ENCODE peak calls at places on chromosomes 12 and 14, in four cellular contexts. S is K562, I is SK-N-SH, W is GM12892. U is an unnamed sample.

GRCh38 chr14:66746316-66747006 is 238.5 kb downstream of the GPHN start:
- DNase-seq in S (peak; percentile 9), I (peak; percentile 31), W (no peak), U (no peak)

GRCh38 chr14:99757331-99758070 is 35.7 kb upstream of the EML1 start:
- DNase-seq in S (no peak), I (no peak), W (no peak), U (no peak)

GRCh38 chr12:119613319-119613936 is 19.9 kb downstream of the TMEM233 start:
- DNase-seq in S (no peak), I (no peak), W (no peak), U (no peak)

GRCh38 chr12:30613119-30613830 is 82.4 kb downstream of the IPO8 start:
- DNase-seq in S (no peak), I (no peak), W (no peak), U (no peak)

GRCh38 chr12:79659961-79660431 is 30.8 kb downstream of the PAWR start:
- DNase-seq in S (no peak), I (no peak), W (no peak), U (no peak)

GRCh38 chr12:87556985-87557384 is 472.2 kb downstream of the C12orf50 start:
- DNase-seq in S (no peak), I (no peak), W (no peak), U (no peak)

GRCh38 chr12:114450511-114451300 is 44.8 kb upstream of the TBX5 start:
- DNase-seq in S (no peak), I (no peak), W (no peak), U (no peak)

GRCh38 chr12:104944252-104944651 is 13.8 kb downstream of the SLC41A2 start:
- DNase-seq in S (no peak), I (no peak), W (no peak), U (no peak)

GRCh38 chr12:64192644-64193043 is 29.5 kb downstream of the KICS2 start:
- DNase-seq in S (no peak), I (no peak), W (no peak), U (no peak)

GRCh38 chr14:105666420-105666819 is 140.0 kb downstream of the TMEM121 start:
- DNase-seq in S (no peak), I (no peak), W (no peak), U (no peak)

GRCh38 chr12:113747048-113747447 is 219.1 kb downstream of the RBM19 start:
- DNase-seq in S (peak; percentile 79), I (no peak), W (no peak), U (no peak)

GRCh38 chr12:132329036-132329738 is at the start of gene GALNT9:
- DNase-seq in S (no peak), I (no peak), W (no peak), U (no peak)

GRCh38 chr12:96208346-96208745 is 14.2 kb downstream of the ELK3 start:
- DNase-seq in S (no peak), I (no peak), W (no peak), U (no peak)

GRCh38 chr12:117328556-117329100 is 32.8 kb downstream of the NOS1 start:
- DNase-seq in S (no peak), I (no peak), W (no peak), U (no peak)

GRCh38 chr12:92619730-92620684 is 82.8 kb upstream of the PLEKHG7 start:
- DNase-seq in S (no peak), I (no peak), W (no peak), U (no peak)

GRCh38 chr14:40417777-40418401 is 985.7 kb upstream of the FBXO33 start:
- DNase-seq in S (peak; percentile 5), I (peak; percentile 13), W (no peak), U (peak; percentile 19)

GRCh38 chr12:130431176-130431575 is 93.5 kb downstream of the PIWIL1 start:
- DNase-seq in S (no peak), I (no peak), W (no peak), U (no peak)

GRCh38 chr12:27331299-27331926 is 1.2 kb upstream of the BMAL2 start:
- DNase-seq in S (peak; percentile 35), I (no peak), W (peak; percentile 18), U (no peak)

GRCh38 chr12:880656-881055 is 68.8 kb downstream of the RAD52 start:
- DNase-seq in S (no peak), I (no peak), W (no peak), U (no peak)

GRCh38 chr14:28767851-28768548 is 1.4 kb downstream of the FOXG1 start:
- DNase-seq in S (peak; percentile 46), I (no peak), W (no peak), U (no peak)

GRCh38 chr14:55556929-55557623 is 22.9 kb upstream of the KTN1 start:
- DNase-seq in S (no peak), I (peak; percentile 66), W (no peak), U (no peak)

GRCh38 chr12:52250048-52250990 is 17.3 kb downstream of the KRT7 start:
- DNase-seq in S (no peak), I (no peak), W (no peak), U (no peak)

GRCh38 chr14:25042362-25043299 is 7.3 kb downstream of the STXBP6 start:
- DNase-seq in S (peak; percentile 20), I (no peak), W (no peak), U (no peak)

GRCh38 chr12:53067074-53067992 is 11.9 kb downstream of the SPRYD3 start:
- DNase-seq in S (no peak), I (no peak), W (no peak), U (no peak)

GRCh38 chr12:64566122-64566521 is 44.2 kb upstream of the RASSF3 start:
- DNase-seq in S (no peak), I (no peak), W (no peak), U (no peak)

GRCh38 chr12:43131304-43131703 is 420.7 kb downstream of the ADAMTS20 start:
- DNase-seq in S (no peak), I (no peak), W (no peak), U (no peak)

GRCh38 chr14:22994762-22995275 is 12.5 kb upstream of the AJUBA start:
- DNase-seq in S (peak; percentile 62), I (peak; percentile 77), W (no peak), U (no peak)

GRCh38 chr14:54002653-54003052 is 46.0 kb upstream of the BMP4 start:
- DNase-seq in S (no peak), I (no peak), W (no peak), U (no peak)

GRCh38 chr12:110079477-110080400 is 31.4 kb upstream of the C12orf76 start:
- DNase-seq in S (peak; percentile 90), I (no peak), W (peak; percentile 64), U (peak; percentile 61)

GRCh38 chr14:69684461-69685183 is 73.2 kb downstream of the SUSD6 start:
- DNase-seq in S (no peak), I (no peak), W (no peak), U (no peak)

GRCh38 chr14:69683971-69684370 is 72.6 kb downstream of the SUSD6 start:
- DNase-seq in S (peak; percentile 18), I (no peak), W (no peak), U (no peak)

GRCh38 chr14:69680297-69680696 is 68.9 kb downstream of the SUSD6 start:
- DNase-seq in S (no peak), I (no peak), W (no peak), U (no peak)

GRCh38 chr14:69685217-69685616 is 73.8 kb downstream of the SUSD6 start:
- DNase-seq in S (peak; percentile 22), I (no peak), W (no peak), U (no peak)

DNA sequence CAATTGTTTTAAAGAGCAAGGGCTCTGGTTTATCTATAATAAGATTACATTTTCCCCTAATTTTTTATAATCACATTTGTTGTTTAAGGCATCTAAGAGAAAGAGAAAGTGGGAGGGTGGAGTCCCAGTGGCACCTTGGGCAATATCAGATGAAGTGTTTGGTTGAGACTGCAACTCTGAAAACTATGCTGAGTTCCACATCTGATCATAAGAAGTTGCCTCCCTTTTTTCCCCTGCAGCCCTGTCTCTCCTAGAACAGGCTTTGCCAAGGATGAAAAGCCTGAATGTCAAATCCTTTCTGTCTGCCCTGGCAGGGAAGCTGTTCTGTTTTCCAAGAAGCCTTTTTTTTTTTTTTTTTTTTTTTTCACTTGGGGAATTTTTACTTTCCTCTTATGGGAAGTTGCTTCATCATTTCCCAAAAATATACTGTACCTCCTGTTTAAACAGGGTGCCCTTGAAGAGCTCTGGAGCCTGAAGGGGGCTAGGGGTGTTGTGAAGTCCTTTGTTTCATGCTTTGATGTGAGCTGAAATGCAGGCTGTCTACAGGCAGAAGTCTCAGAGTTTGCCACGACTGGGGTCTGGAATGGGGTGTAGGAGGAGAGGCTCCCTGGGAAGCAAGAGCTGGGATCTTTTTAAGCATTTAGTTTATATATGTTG is 71.3 kb downstream of the SUSD6 start:
- DNase-seq in S (no peak), I (no peak), W (no peak), U (no peak)
- TF ChIP-seq TAF1 in S (no peak), I (no peak), W (no peak), U (no peak)

DNA sequence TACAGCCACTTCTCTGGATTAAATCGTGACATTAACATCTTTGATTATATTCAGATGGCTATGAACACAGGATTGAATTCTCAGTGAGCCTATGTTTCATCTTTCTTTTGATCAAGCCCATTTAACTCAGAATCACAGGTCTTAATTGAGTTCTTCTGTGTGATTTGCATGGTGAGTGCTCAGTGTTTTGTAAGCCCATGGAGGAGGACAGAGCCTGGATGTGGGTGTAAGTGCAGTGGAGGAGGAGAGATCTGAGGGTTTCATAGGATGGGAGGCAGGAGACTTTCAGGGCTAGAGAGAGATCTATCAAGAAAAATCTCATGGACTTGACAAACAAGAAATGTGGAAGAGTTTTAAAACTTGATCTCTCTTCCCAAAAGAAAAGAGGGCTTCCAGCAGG is 5.3 kb upstream of the TESPA1 start:
- DNase-seq in S (no peak), I (no peak), W (no peak), U (no peak)
- TF ChIP-seq POLR2AphosphoS5 in S (no peak), I (no peak), W (no peak), U (no peak)

DNA sequence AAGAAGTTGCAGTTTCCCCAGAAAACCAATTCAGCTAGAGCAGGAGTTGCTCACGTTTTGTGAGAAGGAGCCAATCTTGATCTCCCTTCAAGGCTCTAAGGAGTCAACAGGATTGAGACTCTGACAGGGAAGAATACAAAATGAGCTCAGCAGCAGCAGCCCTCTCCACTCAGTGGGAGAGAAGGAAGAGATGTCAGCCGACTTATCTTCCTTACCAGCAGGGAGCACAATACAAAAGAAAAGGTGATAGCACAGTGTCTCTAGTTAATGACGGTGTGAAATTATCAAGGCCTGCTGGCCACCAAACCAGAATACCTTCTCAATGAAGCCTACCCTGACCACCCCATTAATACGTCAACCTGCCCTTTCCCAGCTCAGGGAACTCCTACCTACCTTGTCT is 223.6 kb upstream of the TMPO start:
- DNase-seq in S (no peak), I (no peak), W (no peak), U (no peak)
- TF ChIP-seq TAF1 in S (no peak), I (no peak), W (no peak), U (no peak)

GRCh38 chr12:7160183-7160582 is 29.3 kb upstream of the PEX5 start:
- DNase-seq in S (no peak), I (no peak), W (no peak), U (no peak)
- TF ChIP-seq POLR2AphosphoS5 in S (no peak), I (no peak), W (no peak), U (no peak)

GRCh38 chr14:90556050-90556477 is 159.2 kb downstream of the CALM1 start:
- DNase-seq in S (no peak), I (peak; percentile 64), W (no peak), U (no peak)
- TF ChIP-seq TAF1 in S (no peak), I (no peak), W (no peak), U (no peak)